ENCODE peak calls at places on chromosomes 16 and 17, in six cellular contexts. O is A549, R is nephron progenitor cell, V is lower lobe of right lung, M is MM.1S, J is uterus. P is an unnamed sample.

GRCh38 chr17:29215717-29216116 is 30.9 kb upstream of the CRYBA1 start:
- DNase-seq in O (no peak), R (no peak), V (no peak), M (no peak), J (no peak), P (no peak)

GRCh38 chr16:23359092-23359760 is 57.1 kb downstream of the SCNN1B start:
- DNase-seq in O (no peak), R (no peak), V (peak), M (no peak), J (no peak), P (peak)

GRCh38 chr17:45284176-45285140 is 22.6 kb upstream of the SPATA32 start:
- DNase-seq in O (peak), R (no peak), V (no peak), M (peak), J (no peak), P (peak)

GRCh38 chr17:80152057-80152831 is 5.3 kb upstream of the EIF4A3 start:
- DNase-seq in O (no peak), R (no peak), V (no peak), M (no peak), J (no peak), P (no peak)

GRCh38 chr16:46632778-46633733 is 11.9 kb upstream of the SHCBP1 start:
- DNase-seq in O (no peak), R (peak), V (no peak), M (no peak), J (no peak), P (no peak)

GRCh38 chr17:338442-339192 is 14.0 kb downstream of the RPH3AL start:
- DNase-seq in O (no peak), R (no peak), V (no peak), M (no peak), J (no peak), P (no peak)

GRCh38 chr16:2147981-2148671 is at the start of gene RAB26:
- DNase-seq in O (peak), R (peak), V (peak), M (peak), J (peak), P (no peak)

GRCh38 chr16:84308120-84308519 is 13.4 kb downstream of the WFDC1 start:
- DNase-seq in O (peak), R (peak), V (peak), M (peak), J (no peak), P (peak)

GRCh38 chr16:10608687-10609409 is 28.4 kb upstream of the EMP2 start:
- DNase-seq in O (no peak), R (no peak), V (no peak), M (no peak), J (no peak), P (no peak)

GRCh38 chr16:72876221-72876620 is 171.7 kb downstream of the ZFHX3 start:
- DNase-seq in O (no peak), R (no peak), V (peak), M (no peak), J (peak), P (no peak)

GRCh38 chr17:43834106-43834505 is 1.2 kb upstream of the MPP3 start:
- DNase-seq in O (peak), R (no peak), V (no peak), M (no peak), J (peak), P (no peak)

GRCh38 chr17:35373984-35374765 is 754 bp upstream of the SLFN11 start:
- DNase-seq in O (peak), R (peak), V (peak), M (peak), J (peak), P (peak)

GRCh38 chr17:801660-802059 is 19.5 kb downstream of the MRM3 start:
- DNase-seq in O (no peak), R (no peak), V (no peak), M (no peak), J (no peak), P (no peak)

GRCh38 chr17:38671939-38672720 is 2.6 kb downstream of the EPOP start:
- DNase-seq in O (no peak), R (no peak), V (no peak), M (no peak), J (no peak), P (no peak)

GRCh38 chr17:38741853-38742421 is 6.2 kb downstream of the PCGF2 start:
- DNase-seq in O (no peak), R (no peak), V (peak), M (no peak), J (no peak), P (no peak)

GRCh38 chr16:8668138-8668537 is 6.3 kb upstream of the ABAT start:
- DNase-seq in O (no peak), R (no peak), V (no peak), M (no peak), J (no peak), P (no peak)

GRCh38 chr16:12874135-12874534 is 27.3 kb upstream of the SHISA9 start:
- DNase-seq in O (peak), R (no peak), V (no peak), M (no peak), J (no peak), P (no peak)

GRCh38 chr17:48883171-48883570 is 9.4 kb upstream of the ATP5MC1 start:
- DNase-seq in O (no peak), R (peak), V (no peak), M (no peak), J (no peak), P (no peak)

GRCh38 chr17:2814499-2815341 is 18.5 kb downstream of the RAP1GAP2 start:
- DNase-seq in O (no peak), R (no peak), V (peak), M (peak), J (no peak), P (no peak)

GRCh38 chr16:58267524-58268243 is 27.1 kb downstream of the PRSS54 start:
- DNase-seq in O (no peak), R (no peak), V (no peak), M (no peak), J (no peak), P (no peak)

GRCh38 chr16:17775061-17775460 is 304.3 kb upstream of the XYLT1 start:
- DNase-seq in O (no peak), R (no peak), V (no peak), M (no peak), J (no peak), P (no peak)

GRCh38 chr17:6240601-6241000 is 170.4 kb downstream of the WSCD1 start:
- DNase-seq in O (no peak), R (no peak), V (no peak), M (no peak), J (no peak), P (no peak)

GRCh38 chr17:76104140-76104895 is 731 bp upstream of the EXOC7 start:
- DNase-seq in O (no peak), R (no peak), V (peak), M (no peak), J (no peak), P (no peak)

GRCh38 chr16:24639769-24640168 is 89.7 kb upstream of the TNRC6A start:
- DNase-seq in O (no peak), R (no peak), V (no peak), M (no peak), J (no peak), P (no peak)

GRCh38 chr16:3121843-3122467 is 9.6 kb downstream of the ZNF205 start:
- DNase-seq in O (no peak), R (no peak), V (no peak), M (no peak), J (no peak), P (no peak)

GRCh38 chr17:18961634-18962493 is 9.9 kb downstream of the SLC5A10 start:
- DNase-seq in O (peak), R (no peak), V (no peak), M (no peak), J (no peak), P (no peak)

GRCh38 chr16:72985148-72985882 is 62.6 kb downstream of the ZFHX3 start:
- DNase-seq in O (no peak), R (no peak), V (no peak), M (no peak), J (peak), P (no peak)

GRCh38 chr17:83174859-83175550 is 95.6 kb downstream of the METRNL start:
- DNase-seq in O (no peak), R (peak), V (no peak), M (no peak), J (no peak), P (no peak)
- TF ChIP-seq CTCF in O (peak), R (no peak), V (no peak), M (no peak), J (no peak), P (no peak)

GRCh38 chr17:39800540-39800939 is 62.8 kb downstream of the GRB7 start:
- DNase-seq in O (no peak), R (no peak), V (no peak), M (peak), J (no peak), P (no peak)
- TF ChIP-seq CTCF in O (no peak), R (no peak), V (no peak), M (no peak), J (no peak), P (no peak)

GRCh38 chr17:67474081-67474661 is 97.1 kb downstream of the PITPNC1 start:
- DNase-seq in O (no peak), R (no peak), V (no peak), M (no peak), J (peak), P (no peak)
- TF ChIP-seq CTCF in O (no peak), R (no peak), V (no peak), M (no peak), J (no peak), P (no peak)

GRCh38 chr16:35525979-35526590 is 2066.7 kb downstream of the TP53TG3F start:
- DNase-seq in O (peak), R (no peak), V (no peak), M (peak), J (no peak), P (no peak)
- TF ChIP-seq CTCF in O (no peak), R (no peak), V (no peak), M (peak), J (no peak), P (no peak)

GRCh38 chr17:11742891-11743290 is 144.6 kb downstream of the DNAH9 start:
- DNase-seq in O (no peak), R (no peak), V (no peak), M (no peak), J (no peak), P (no peak)
- TF ChIP-seq CTCF in O (no peak), R (no peak), V (no peak), M (no peak), J (no peak), P (no peak)

DNA sequence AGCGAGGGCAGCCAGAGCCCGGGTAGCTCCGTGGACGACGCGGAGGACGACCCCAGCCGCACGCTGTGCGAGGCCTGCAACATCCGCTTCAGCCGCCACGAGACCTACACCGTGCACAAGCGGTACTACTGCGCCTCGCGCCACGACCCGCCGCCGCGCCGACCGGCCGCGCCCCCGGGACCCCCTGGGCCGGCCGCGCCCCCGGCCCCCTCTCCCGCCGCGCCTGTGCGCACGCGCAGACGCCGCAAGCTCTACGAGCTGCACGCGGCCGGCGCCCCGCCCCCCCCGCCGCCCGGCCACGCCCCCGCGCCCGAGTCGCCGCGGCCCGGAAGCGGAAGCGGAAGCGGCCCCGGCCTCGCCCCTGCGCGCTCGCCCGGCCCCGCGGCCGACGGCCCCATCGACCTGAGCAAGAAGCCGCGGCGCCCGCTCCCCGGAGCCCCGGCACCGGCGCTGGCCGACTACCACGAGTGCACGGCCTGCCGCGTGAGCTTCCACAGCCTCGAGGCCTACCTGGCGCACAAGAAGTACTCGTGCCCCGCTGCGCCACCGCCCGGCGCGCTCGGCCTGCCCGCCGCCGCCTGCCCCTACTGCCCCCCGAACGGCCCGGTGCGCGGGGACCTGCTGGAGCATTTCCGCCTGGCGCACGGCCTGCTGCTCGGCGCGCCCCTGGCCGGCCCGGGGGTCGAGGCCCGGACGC is 36.1 kb upstream of the ZC3H18 start:
- DNase-seq in O (peak), R (peak), V (peak), M (peak), J (peak), P (peak)
- TF ChIP-seq CTCF in O (peak), R (no peak), V (no peak), M (no peak), J (no peak), P (no peak)

P was measured in endothelial cell.